ENCODE peak calls at places on chromosomes 4 and X, in six cellular contexts. Y is tibial artery, G is Calu3, H is pancreas, V is A172, Z is upper lobe of left lung. N is an unnamed sample.

GRCh38 chr4:168475745-168476144 is 4.5 kb downstream of the DDX60L start:
- DNase-seq in Z (no peak), Y (no peak), H (no peak), V (no peak), G (no peak), N (no peak)

GRCh38 chr4:153362184-153362583 is 17.7 kb downstream of the MND1 start:
- DNase-seq in H (no peak), G (no peak), Y (no peak), V (no peak), Z (no peak), N (no peak)

GRCh38 chrX:153665726-153666306 is 7.8 kb downstream of the PNCK start:
- DNase-seq in V (no peak), Z (no peak), Y (no peak), H (no peak), G (no peak), N (no peak)

GRCh38 chrX:42955349-42955748 is 177.4 kb upstream of the PPP1R2C start:
- DNase-seq in G (no peak), Y (no peak), Z (no peak), V (no peak), H (no peak), N (no peak)

GRCh38 chr4:70183168-70183939 is 12.2 kb upstream of the ODAM start:
- DNase-seq in G (peak), Z (no peak), V (peak), Y (no peak), H (no peak), N (no peak)

GRCh38 chr4:2436301-2436700 is 17.5 kb downstream of the CFAP99 start:
- DNase-seq in V (no peak), Z (no peak), Y (peak), H (no peak), G (no peak), N (no peak)

GRCh38 chrX:155056877-155057792 is 13.8 kb downstream of the CMC4 start:
- DNase-seq in Z (peak), G (peak), Y (peak), H (peak), V (peak), N (peak)

GRCh38 chrX:4193500-4193899 is 480.1 kb upstream of the PRKX start:
- DNase-seq in V (no peak), Z (no peak), G (no peak), H (no peak), Y (no peak), N (no peak)

GRCh38 chrX:120769576-120770341 is 105.9 kb downstream of the CT47B1 start:
- DNase-seq in V (peak), Z (no peak), G (peak), H (no peak), Y (no peak), N (no peak)

GRCh38 chr4:176387571-176387970 is 67.8 kb downstream of the SPCS3 start:
- DNase-seq in G (no peak), Y (no peak), Z (no peak), H (no peak), V (no peak), N (no peak)

GRCh38 chrX:50978920-50979660 is 68.6 kb downstream of the BMP15 start:
- DNase-seq in G (no peak), H (no peak), V (no peak), Y (no peak), Z (no peak), N (no peak)

GRCh38 chrX:146259207-146259606 is 441.6 kb downstream of the SLITRK2 start:
- DNase-seq in V (no peak), Y (no peak), Z (peak), H (no peak), G (no peak), N (no peak)

GRCh38 chr4:120718979-120719566 is 203.5 kb downstream of the PRDM5 start:
- DNase-seq in G (peak), H (no peak), Y (no peak), Z (no peak), V (peak), N (no peak)

GRCh38 chrX:25191403-25191802 is 175.6 kb upstream of the ARX start:
- DNase-seq in H (no peak), V (no peak), Y (no peak), Z (no peak), G (no peak), N (no peak)

GRCh38 chr4:3746701-3747581 is 19.2 kb upstream of the ADRA2C start:
- DNase-seq in H (no peak), G (peak), Z (no peak), V (no peak), Y (peak), N (no peak)

GRCh38 chr4:181548873-181549541 is 694.2 kb upstream of the TENM3 start:
- DNase-seq in Z (no peak), H (no peak), Y (no peak), G (peak), V (peak), N (no peak)

GRCh38 chr4:89829470-89830138 is 7.4 kb downstream of the SNCA start:
- DNase-seq in G (no peak), Z (no peak), H (no peak), V (peak), Y (no peak), N (no peak)

GRCh38 chr4:183335369-183335940 is 13.2 kb upstream of the CLDN24 start:
- DNase-seq in G (no peak), H (no peak), Z (no peak), Y (no peak), V (peak), N (no peak)

GRCh38 chr4:74440356-74440755 is 4.6 kb upstream of the AREG start:
- DNase-seq in V (no peak), G (no peak), Y (no peak), Z (no peak), H (no peak), N (no peak)

GRCh38 chr4:13778367-13778766 is 150.8 kb upstream of the BOD1L1 start:
- DNase-seq in Y (no peak), G (no peak), V (no peak), H (no peak), Z (no peak), N (no peak)

GRCh38 chr4:1004557-1005485 is 6.6 kb upstream of the FGFRL1 start:
- DNase-seq in G (no peak), V (no peak), Z (peak), Y (no peak), H (peak), N (no peak)

GRCh38 chrX:120365320-120365719 is 3.4 kb downstream of the ATP1B4 start:
- DNase-seq in Y (no peak), G (peak), V (peak), Z (no peak), H (peak), N (no peak)

GRCh38 chr4:88286897-88287296 is 2.5 kb upstream of the PPM1K start:
- DNase-seq in Y (no peak), H (no peak), G (no peak), V (no peak), Z (no peak), N (no peak)

GRCh38 chrX:2228466-2228865 is 272.3 kb downstream of the DHRSX start:
- DNase-seq in G (no peak), V (no peak), H (no peak), Z (no peak), Y (no peak), N (no peak)

GRCh38 chrX:116267511-116268040 is 97.0 kb downstream of the AGTR2 start:
- DNase-seq in V (peak), Y (no peak), G (no peak), H (no peak), Z (no peak), N (no peak)

GRCh38 chr4:40490481-40490880 is 139.2 kb downstream of the RBM47 start:
- DNase-seq in G (no peak), Z (peak), V (no peak), H (no peak), Y (no peak), N (no peak)

GRCh38 chr4:107870236-107870635 is 45.5 kb downstream of the SGMS2 start:
- DNase-seq in Z (no peak), H (no peak), Y (no peak), V (no peak), G (no peak), N (no peak)

GRCh38 chrX:38175140-38175539 is 45.5 kb downstream of the SRPX start:
- DNase-seq in Y (no peak), V (peak), H (peak), G (peak), Z (no peak), N (no peak)

GRCh38 chr4:98573791-98574190 is 84.6 kb downstream of the TSPAN5 start:
- DNase-seq in H (no peak), Y (no peak), V (no peak), G (peak), Z (no peak), N (no peak)

GRCh38 chrX:7088968-7089615 is 58.4 kb upstream of the STS start:
- DNase-seq in Y (no peak), G (peak), Z (no peak), V (no peak), H (no peak), N (no peak)

GRCh38 chr4:6360385-6360784 is 90.7 kb downstream of the WFS1 start:
- DNase-seq in Y (no peak), G (no peak), V (no peak), Z (no peak), H (no peak), N (no peak)

GRCh38 chr4:10577018-10577417 is 107.5 kb downstream of the CLNK start:
- DNase-seq in G (no peak), H (no peak), V (no peak), Y (no peak), Z (no peak), N (no peak)

GRCh38 chr4:87835192-87835591 is 2.4 kb downstream of the MEPE start:
- DNase-seq in G (no peak), Y (no peak), Z (no peak), H (no peak), V (no peak), N (no peak)

GRCh38 chr4:7391637-7392437 is 42.9 kb downstream of the PSAPL1 start:
- DNase-seq in H (no peak), V (no peak), G (no peak), Z (no peak), Y (peak), N (no peak)